ENCODE peak calls at places on chromosomes 1 and 21, in five cellular contexts. One of them, this sample, is unnamed. For H3K27me3, the result is how much of the 10 kb centered on the place peaks cover.

GRCh38 chr1:238648756-238649155 is 737.6 kb upstream of the CHRM3 start:
- DNase-seq in GM23338: peak
- DNase-seq in PC-3: no peak
- DNase-seq in HCT116: no peak
- DNase-seq in neural progenitor cell: no peak
- DNase-seq in this sample: peak

GRCh38 chr1:162381383-162381782 is at the start of gene C1orf226:
- DNase-seq in HCT116: peak
- DNase-seq in GM23338: no peak
- DNase-seq in PC-3: peak
- DNase-seq in neural progenitor cell: no peak
- DNase-seq in this sample: peak

GRCh38 chr1:210396541-210396940 is 67.8 kb downstream of the HHAT start:
- DNase-seq in GM23338: no peak
- DNase-seq in neural progenitor cell: no peak
- DNase-seq in HCT116: no peak
- DNase-seq in PC-3: no peak
- DNase-seq in this sample: no peak

GRCh38 chr1:155174334-155175280 is 958 bp downstream of the TRIM46 start:
- DNase-seq in HCT116: no peak
- DNase-seq in neural progenitor cell: peak
- DNase-seq in PC-3: peak
- DNase-seq in GM23338: peak
- DNase-seq in this sample: peak

GRCh38 chr1:9181990-9182783 is 52.4 kb upstream of the H6PD start:
- DNase-seq in PC-3: peak
- DNase-seq in neural progenitor cell: peak
- DNase-seq in HCT116: no peak
- DNase-seq in GM23338: peak
- DNase-seq in this sample: peak

GRCh38 chr1:204726478-204726877 is 40.9 kb upstream of the LRRN2 start:
- DNase-seq in neural progenitor cell: no peak
- DNase-seq in PC-3: peak
- DNase-seq in HCT116: peak
- DNase-seq in GM23338: no peak
- DNase-seq in this sample: peak

GRCh38 chr1:238329671-238330070 is 438.9 kb upstream of the ZP4 start:
- DNase-seq in PC-3: no peak
- DNase-seq in HCT116: no peak
- DNase-seq in GM23338: no peak
- DNase-seq in neural progenitor cell: no peak
- DNase-seq in this sample: no peak

GRCh38 chr1:25989440-25989839 is 8.4 kb downstream of the PAFAH2 start:
- DNase-seq in PC-3: no peak
- DNase-seq in neural progenitor cell: no peak
- DNase-seq in HCT116: no peak
- DNase-seq in GM23338: no peak
- DNase-seq in this sample: no peak

GRCh38 chr1:54490361-54491248 is 57.4 kb upstream of the ACOT11 start:
- DNase-seq in PC-3: no peak
- DNase-seq in neural progenitor cell: peak
- DNase-seq in HCT116: no peak
- DNase-seq in GM23338: peak
- DNase-seq in this sample: peak

GRCh38 chr1:214939180-214939579 is 143.4 kb upstream of the KCNK2 start:
- DNase-seq in GM23338: no peak
- DNase-seq in neural progenitor cell: no peak
- DNase-seq in HCT116: no peak
- DNase-seq in PC-3: no peak
- DNase-seq in this sample: no peak

GRCh38 chr1:197782719-197783328 is 7.5 kb upstream of the DENND1B start:
- DNase-seq in PC-3: no peak
- DNase-seq in neural progenitor cell: no peak
- DNase-seq in HCT116: no peak
- DNase-seq in GM23338: no peak
- DNase-seq in this sample: peak

GRCh38 chr1:209106237-209106741 is 477.2 kb upstream of the CAMK1G start:
- DNase-seq in PC-3: peak
- DNase-seq in HCT116: no peak
- DNase-seq in GM23338: peak
- DNase-seq in neural progenitor cell: peak
- DNase-seq in this sample: peak

GRCh38 chr1:237851209-237851845 is 39.4 kb downstream of the ZP4 start:
- DNase-seq in neural progenitor cell: peak
- DNase-seq in GM23338: peak
- DNase-seq in HCT116: no peak
- DNase-seq in PC-3: peak
- DNase-seq in this sample: peak

GRCh38 chr1:8873506-8874229 is 4.8 kb downstream of the ENO1 start:
- DNase-seq in PC-3: peak
- DNase-seq in GM23338: peak
- DNase-seq in neural progenitor cell: peak
- DNase-seq in HCT116: peak
- DNase-seq in this sample: peak

GRCh38 chr1:29082519-29082918 is 41.2 kb downstream of the TMEM200B start:
- DNase-seq in GM23338: no peak
- DNase-seq in PC-3: no peak
- DNase-seq in neural progenitor cell: no peak
- DNase-seq in HCT116: no peak
- DNase-seq in this sample: no peak

GRCh38 chr1:182377175-182377574 is 14.4 kb downstream of the GLUL start:
- DNase-seq in HCT116: no peak
- DNase-seq in PC-3: peak
- DNase-seq in neural progenitor cell: no peak
- DNase-seq in GM23338: no peak
- DNase-seq in this sample: peak

GRCh38 chr1:17128361-17128760 is 9.1 kb upstream of the PADI2 start:
- DNase-seq in GM23338: peak
- DNase-seq in PC-3: peak
- DNase-seq in HCT116: peak
- DNase-seq in neural progenitor cell: no peak
- DNase-seq in this sample: peak

GRCh38 chr1:211870156-211870555 is 39.6 kb upstream of the LPGAT1 start:
- DNase-seq in GM23338: no peak
- DNase-seq in PC-3: no peak
- DNase-seq in neural progenitor cell: no peak
- DNase-seq in HCT116: no peak
- DNase-seq in this sample: peak

GRCh38 chr1:161193561-161194235 is 5.2 kb downstream of the ADAMTS4 start:
- DNase-seq in GM23338: no peak
- DNase-seq in neural progenitor cell: no peak
- DNase-seq in PC-3: no peak
- DNase-seq in HCT116: no peak
- DNase-seq in this sample: no peak

GRCh38 chr1:158045639-158046038 is 52.2 kb downstream of the KIRREL1 start:
- DNase-seq in HCT116: no peak
- DNase-seq in GM23338: peak
- DNase-seq in neural progenitor cell: peak
- DNase-seq in PC-3: no peak
- DNase-seq in this sample: peak

GRCh38 chr21:41970751-41971653 is 17.2 kb upstream of the C2CD2 start:
- DNase-seq in PC-3: no peak
- DNase-seq in HCT116: no peak
- DNase-seq in GM23338: no peak
- DNase-seq in neural progenitor cell: no peak
- DNase-seq in this sample: no peak

GRCh38 chr1:203216274-203217138 is 13.0 kb downstream of the CHIT1 start:
- DNase-seq in HCT116: peak
- DNase-seq in neural progenitor cell: peak
- DNase-seq in GM23338: peak
- DNase-seq in PC-3: peak
- DNase-seq in this sample: peak

GRCh38 chr1:210344706-210345105 is 16.0 kb downstream of the HHAT start:
- DNase-seq in GM23338: no peak
- DNase-seq in neural progenitor cell: no peak
- DNase-seq in HCT116: no peak
- DNase-seq in PC-3: peak
- DNase-seq in this sample: peak

GRCh38 chr1:154115180-154115579 is 39.7 kb downstream of the NUP210L start:
- DNase-seq in HCT116: no peak
- DNase-seq in neural progenitor cell: no peak
- DNase-seq in PC-3: no peak
- DNase-seq in GM23338: peak
- DNase-seq in this sample: no peak

GRCh38 chr21:44331650-44332306 is 7.4 kb downstream of the CFAP410 start:
- DNase-seq in PC-3: no peak
- DNase-seq in HCT116: no peak
- DNase-seq in neural progenitor cell: no peak
- DNase-seq in GM23338: no peak
- DNase-seq in this sample: peak

GRCh38 chr1:197399691-197400521 is 131.9 kb downstream of the CRB1 start:
- DNase-seq in PC-3: peak
- DNase-seq in HCT116: peak
- DNase-seq in neural progenitor cell: peak
- DNase-seq in GM23338: peak
- DNase-seq in this sample: peak

GRCh38 chr21:44935533-44935927 is 4.3 kb upstream of the SLX9 start:
- DNase-seq in neural progenitor cell: no peak
- DNase-seq in HCT116: no peak
- DNase-seq in GM23338: no peak
- DNase-seq in PC-3: no peak
- DNase-seq in this sample: no peak

GRCh38 chr1:159992161-159992560 is 38.1 kb upstream of the SLAMF9 start:
- DNase-seq in neural progenitor cell: peak
- DNase-seq in PC-3: no peak
- DNase-seq in HCT116: no peak
- DNase-seq in GM23338: peak
- DNase-seq in this sample: peak

GRCh38 chr1:159999204-159999603 is 32.6 kb downstream of the PIGM start:
- DNase-seq in HCT116: no peak
- DNase-seq in neural progenitor cell: no peak
- DNase-seq in GM23338: no peak
- DNase-seq in PC-3: peak
- DNase-seq in this sample: peak

GRCh38 chr1:159993911-159994310 is 37.9 kb downstream of the PIGM start:
- DNase-seq in GM23338: no peak
- DNase-seq in neural progenitor cell: no peak
- DNase-seq in HCT116: no peak
- DNase-seq in PC-3: no peak
- DNase-seq in this sample: no peak

GRCh38 chr1:159994896-159995295 is 36.9 kb downstream of the PIGM start:
- DNase-seq in neural progenitor cell: no peak
- DNase-seq in HCT116: no peak
- DNase-seq in GM23338: no peak
- DNase-seq in PC-3: no peak
- DNase-seq in this sample: no peak

DNA sequence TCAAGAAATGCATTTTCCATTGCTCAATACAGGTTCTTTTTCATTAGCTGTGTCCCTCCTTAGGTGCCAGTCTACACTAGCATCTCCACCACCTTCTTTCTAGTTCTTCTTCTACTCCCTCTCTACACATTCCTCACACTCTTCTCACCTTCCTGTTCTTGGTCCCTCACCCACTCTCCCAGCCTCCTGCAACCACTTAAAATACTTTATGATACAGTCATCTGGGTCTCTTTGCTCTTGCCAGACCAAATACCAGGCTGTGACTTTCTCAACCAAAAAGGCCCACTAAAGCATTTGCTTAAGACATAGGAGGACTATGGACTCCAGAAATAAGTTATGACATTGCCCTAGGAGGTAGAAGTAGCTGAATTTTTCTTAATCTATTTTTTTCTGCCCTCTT is 35.1 kb downstream of the PIGM start:
- DNase-seq in neural progenitor cell: no peak
- DNase-seq in HCT116: no peak
- DNase-seq in PC-3: peak
- DNase-seq in GM23338: no peak
- DNase-seq in this sample: peak
- H3K27me3 ChIP-seq in neural progenitor cell: under half
- H3K27me3 ChIP-seq in HCT116: under half
- H3K27me3 ChIP-seq in PC-3: under half
- H3K27me3 ChIP-seq in GM23338: under half
- H3K27me3 ChIP-seq in this sample: under half

GRCh38 chr1:15324867-15325335 is 77.9 kb downstream of the FHAD1 start:
- DNase-seq in neural progenitor cell: no peak
- DNase-seq in HCT116: no peak
- DNase-seq in GM23338: no peak
- DNase-seq in PC-3: no peak
- DNase-seq in this sample: no peak

GRCh38 chr1:15323989-15324866 is 77.2 kb downstream of the FHAD1 start:
- DNase-seq in PC-3: no peak
- DNase-seq in HCT116: no peak
- DNase-seq in GM23338: peak
- DNase-seq in neural progenitor cell: no peak
- DNase-seq in this sample: peak

GRCh38 chr1:15322648-15323350 is 75.8 kb downstream of the FHAD1 start:
- DNase-seq in HCT116: no peak
- DNase-seq in neural progenitor cell: no peak
- DNase-seq in PC-3: peak
- DNase-seq in GM23338: peak
- DNase-seq in this sample: no peak

GRCh38 chr1:15321601-15322000 is 74.6 kb downstream of the FHAD1 start:
- DNase-seq in HCT116: no peak
- DNase-seq in PC-3: no peak
- DNase-seq in neural progenitor cell: no peak
- DNase-seq in GM23338: no peak
- DNase-seq in this sample: no peak

DNA sequence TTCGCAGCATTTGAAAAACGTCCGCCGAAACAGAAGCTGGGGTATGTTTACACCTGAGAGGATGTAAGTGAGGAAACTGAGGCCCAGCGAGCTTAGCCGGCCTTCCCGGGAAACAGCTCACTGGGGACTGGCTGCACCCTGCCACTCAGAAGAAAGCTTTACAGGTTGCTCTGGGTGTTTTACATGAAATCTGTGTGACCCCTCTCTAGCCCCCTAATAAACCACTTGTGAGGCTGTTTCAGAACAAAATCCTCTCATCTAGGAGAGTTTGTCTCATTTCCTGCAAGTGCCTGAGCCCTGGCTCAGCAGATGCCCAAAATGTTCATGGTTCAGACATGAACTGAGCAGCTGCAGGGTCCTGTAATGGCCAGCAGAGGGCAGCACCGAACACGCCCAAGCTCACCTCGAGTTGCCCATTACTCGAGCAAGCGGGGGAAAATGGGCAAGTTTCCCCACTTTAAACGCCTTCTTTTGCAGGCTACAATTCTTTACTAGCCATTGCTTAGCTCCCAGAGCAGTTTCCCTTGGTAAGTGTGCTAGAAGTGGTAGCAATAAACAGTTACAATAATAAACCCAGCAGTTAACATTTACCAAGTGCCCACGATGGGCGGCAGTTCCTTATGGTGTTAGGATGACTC is 76.4 kb downstream of the FHAD1 start:
- DNase-seq in neural progenitor cell: peak
- DNase-seq in PC-3: peak
- DNase-seq in GM23338: peak
- DNase-seq in HCT116: peak
- DNase-seq in this sample: peak
- H2AFZ ChIP-seq in neural progenitor cell: no peak
- H2AFZ ChIP-seq in PC-3: peak
- H2AFZ ChIP-seq in GM23338: peak
- H2AFZ ChIP-seq in HCT116: no peak
- H2AFZ ChIP-seq in this sample: peak

GRCh38 chr1:66944330-66945274 is 19.8 kb downstream of the MIER1 start:
- DNase-seq in HCT116: peak
- DNase-seq in neural progenitor cell: no peak
- DNase-seq in GM23338: no peak
- DNase-seq in PC-3: peak
- DNase-seq in this sample: peak
- TF ChIP-seq EZH2phosphoT487 in HCT116: no peak
- TF ChIP-seq EZH2phosphoT487 in neural progenitor cell: no peak
- TF ChIP-seq EZH2phosphoT487 in GM23338: no peak
- TF ChIP-seq EZH2phosphoT487 in PC-3: no peak
- TF ChIP-seq EZH2phosphoT487 in this sample: no peak

GRCh38 chr1:229407206-229408026 is 26.5 kb downstream of the ACTA1 start:
- DNase-seq in PC-3: no peak
- DNase-seq in neural progenitor cell: peak
- DNase-seq in HCT116: no peak
- DNase-seq in GM23338: peak
- DNase-seq in this sample: peak
- H3K27me3 ChIP-seq in PC-3: under half
- H3K27me3 ChIP-seq in neural progenitor cell: half or more
- H3K27me3 ChIP-seq in HCT116: under half
- H3K27me3 ChIP-seq in GM23338: half or more
- H3K27me3 ChIP-seq in this sample: half or more